ENCODE peak calls at places on chromosomes 2 and 18, in four cellular contexts. K, F, A and I are unnamed samples.

GRCh38 chr2:199100326-199101110 is 357.2 kb downstream of the SATB2 start:
- DNase-seq in K (no peak), F (no peak), A (peak; percentile 85), I (no peak)

GRCh38 chr2:172446524-172447063 is 19.2 kb downstream of the ITGA6 start:
- DNase-seq in K (no peak), F (no peak), A (no peak), I (no peak)

GRCh38 chr2:19691892-19692291 is 209.9 kb downstream of the TTC32 start:
- DNase-seq in K (no peak), F (no peak), A (no peak), I (no peak)

GRCh38 chr2:240872317-240873097 is 3.9 kb downstream of the AGXT start:
- DNase-seq in K (no peak), F (no peak), A (no peak), I (no peak)

GRCh38 chr2:217316743-217317142 is 456.9 kb upstream of the TNP1 start:
- DNase-seq in K (no peak), F (no peak), A (no peak), I (no peak)

GRCh38 chr2:199370150-199370780 is 87.5 kb downstream of the SATB2 start:
- DNase-seq in K (no peak), F (no peak), A (no peak), I (no peak)

GRCh38 chr18:44859263-44859662 is 178.6 kb downstream of the SETBP1 start:
- DNase-seq in K (no peak), F (no peak), A (no peak), I (no peak)

GRCh38 chr2:113282747-113283533 is 4.2 kb upstream of the PAX8 start:
- DNase-seq in K (peak; percentile 86), F (no peak), A (no peak), I (peak; percentile 20)

GRCh38 chr18:46607926-46608325 is 49.1 kb downstream of the LOXHD1 start:
- DNase-seq in K (no peak), F (no peak), A (no peak), I (no peak)

GRCh38 chr18:35095983-35096676 is 54.9 kb downstream of the MAPRE2 start:
- DNase-seq in K (no peak), F (no peak), A (no peak), I (no peak)

GRCh38 chr18:26468931-26469340 is 79.4 kb downstream of the KCTD1 start:
- DNase-seq in K (no peak), F (no peak), A (peak; percentile 90), I (no peak)

GRCh38 chr2:149042881-149043280 is 4.4 kb downstream of the LYPD6B start:
- DNase-seq in K (no peak), F (no peak), A (no peak), I (no peak)

GRCh38 chr2:43199492-43200481 is 26.6 kb downstream of the ZFP36L2 start:
- DNase-seq in K (no peak), F (no peak), A (no peak), I (no peak)

GRCh38 chr2:20151116-20151571 is 73.8 kb downstream of the SDC1 start:
- DNase-seq in K (no peak), F (no peak), A (no peak), I (no peak)

GRCh38 chr2:44171018-44171417 is 2.3 kb downstream of the PPM1B start:
- DNase-seq in K (no peak), F (no peak), A (no peak), I (no peak)

GRCh38 chr18:56559044-56559443 is 79.3 kb downstream of the TXNL1 start:
- DNase-seq in K (no peak), F (no peak), A (no peak), I (no peak)

GRCh38 chr2:120435671-120436459 is 89.9 kb downstream of the INHBB start:
- DNase-seq in K (no peak), F (no peak), A (no peak), I (no peak)

GRCh38 chr2:241584446-241584845 is 25.9 kb downstream of the BOK start:
- DNase-seq in K (no peak), F (peak; percentile 40), A (no peak), I (no peak)

GRCh38 chr2:44097322-44097907 is 71.3 kb upstream of the PPM1B start:
- DNase-seq in K (no peak), F (no peak), A (no peak), I (no peak)

GRCh38 chr2:202185816-202186221 is 52.6 kb downstream of the SUMO1 start:
- DNase-seq in K (no peak), F (no peak), A (no peak), I (no peak)

GRCh38 chr2:79782540-79782939 is 269.7 kb downstream of the CTNNA2 start:
- DNase-seq in K (no peak), F (no peak), A (no peak), I (no peak)

GRCh38 chr2:176096986-176097819 is 2.4 kb upstream of the HOXD12 start:
- DNase-seq in K (no peak), F (no peak), A (peak; percentile 91), I (peak; percentile 42)

GRCh38 chr2:48072556-48072955 is 166.3 kb upstream of the FBXO11 start:
- DNase-seq in K (no peak), F (no peak), A (no peak), I (no peak)